ENCODE peak calls at places on chromosomes 16 and 17, in seven cellular contexts. W is activated CD8-positive, alpha-beta memory T cell treated with anti-CD3 and anti-CD28 coated beads for 48 hours; A is D341Med; I is AG10803; K is B cell; F is stimulated activated effector memory CD8-positive, alpha-beta T cell treated with anti-CD3 and anti-CD28 coated beads, Interleukin-12 subunit alpha, Interleukin-12 subunit beta, amount 100 ng/mL, for 72 hours; V is mesendoderm. R is an unnamed sample.

GRCh38 chr16:27400751-27401620 is 988 bp upstream of the IL21R start:
- DNase-seq in K (no peak), I (peak; percentile 63), A (no peak), V (no peak), W (no peak), F (no peak), R (no peak)

GRCh38 chr16:17108596-17108995 is 362.2 kb downstream of the XYLT1 start:
- DNase-seq in V (no peak), A (no peak), F (no peak), W (no peak), K (no peak), I (no peak), R (no peak)

GRCh38 chr16:12927591-12927990 is 26.2 kb downstream of the SHISA9 start:
- DNase-seq in W (no peak), K (no peak), A (no peak), F (no peak), I (no peak), V (no peak), R (no peak)

GRCh38 chr17:48752399-48753288 is 24.1 kb upstream of the HOXB13 start:
- DNase-seq in F (no peak), K (no peak), V (no peak), W (no peak), A (peak; percentile 48), I (peak; percentile 36), R (no peak)

GRCh38 chr16:4011225-4011939 is 104.9 kb downstream of the ADCY9 start:
- DNase-seq in W (no peak), A (no peak), I (no peak), F (no peak), V (peak; percentile 39), K (no peak), R (peak; percentile 35)

GRCh38 chr16:85081765-85082164 is 30.5 kb downstream of the CIBAR2 start:
- DNase-seq in I (no peak), A (no peak), V (no peak), W (no peak), F (no peak), K (no peak), R (peak; percentile 34)

GRCh38 chr16:54780266-54780665 is 150.4 kb upstream of the IRX5 start:
- DNase-seq in A (no peak), K (no peak), V (no peak), F (no peak), W (no peak), I (no peak), R (no peak)

GRCh38 chr16:4407543-4408322 is 8.7 kb downstream of the CORO7 start:
- DNase-seq in V (no peak), A (peak; percentile 12), W (no peak), I (peak; percentile 66), F (no peak), K (no peak), R (no peak)

GRCh38 chr17:79739148-79740062 is 8.7 kb downstream of the ENPP7 start:
- DNase-seq in F (no peak), W (no peak), K (no peak), A (no peak), I (peak; percentile 3), V (no peak), R (no peak)

GRCh38 chr17:3980381-3980975 is 16.2 kb upstream of the ATP2A3 start:
- DNase-seq in K (no peak), V (no peak), F (no peak), W (no peak), I (no peak), A (peak; percentile 5), R (no peak)

GRCh38 chr16:75627856-75628255 is 4.8 kb upstream of the ADAT1 start:
- DNase-seq in K (no peak), F (no peak), W (no peak), I (no peak), A (no peak), V (no peak), R (no peak)

GRCh38 chr16:1740781-1741490 is 30.4 kb downstream of the NME3 start:
- DNase-seq in I (no peak), F (no peak), W (no peak), A (no peak), K (no peak), V (no peak), R (no peak)

GRCh38 chr17:31581022-31581483 is 189.6 kb downstream of the RAB11FIP4 start:
- DNase-seq in A (peak; percentile 47), W (no peak), K (no peak), V (no peak), F (no peak), I (peak; percentile 88), R (no peak)

GRCh38 chr16:85528528-85529387 is 84.4 kb upstream of the GSE1 start:
- DNase-seq in A (no peak), F (no peak), K (no peak), W (no peak), I (no peak), V (no peak), R (peak; percentile 77)

GRCh38 chr17:80989586-80989913 is 2.1 kb upstream of the CHMP6 start:
- DNase-seq in K (no peak), I (no peak), F (no peak), A (peak; percentile 26), V (no peak), W (no peak), R (no peak)

GRCh38 chr16:6725634-6726331 is 606.9 kb upstream of the RBFOX1 start:
- DNase-seq in I (no peak), K (no peak), W (no peak), F (no peak), A (peak; percentile 41), V (peak; percentile 15), R (peak; percentile 86)

GRCh38 chr16:2148714-2149629 is 547 bp downstream of the RAB26 start:
- DNase-seq in V (peak; percentile 36), I (no peak), W (no peak), K (no peak), F (no peak), A (peak; percentile 61), R (peak; percentile 72)

GRCh38 chr16:1533443-1533951 is at the start of gene TMEM204:
- DNase-seq in I (peak; percentile 89), K (no peak), V (peak; percentile 55), A (no peak), F (peak; percentile 65), W (no peak), R (no peak)

GRCh38 chr17:77506371-77506991 is 365.7 kb downstream of the SEC14L1 start:
- DNase-seq in I (no peak), K (no peak), W (no peak), A (peak; percentile 57), V (no peak), F (no peak), R (no peak)

GRCh38 chr17:8740486-8740885 is 4.2 kb downstream of the CCDC42 start:
- DNase-seq in A (no peak), F (peak; percentile 65), I (no peak), W (no peak), V (peak; percentile 74), K (peak; percentile 58), R (peak; percentile 30)

GRCh38 chr17:38620551-38621277 is 15.0 kb upstream of the SRCIN1 start:
- DNase-seq in A (peak; percentile 20), K (no peak), F (no peak), V (no peak), I (no peak), W (no peak), R (no peak)

GRCh38 chr17:33416131-33416530 is 123.0 kb upstream of the ASIC2 start:
- DNase-seq in I (no peak), K (no peak), W (no peak), V (no peak), F (no peak), A (no peak), R (no peak)

GRCh38 chr17:82458130-82458884 is at the start of gene NARF:
- DNase-seq in I (peak; percentile 99), W (peak; percentile 89), F (peak; percentile 97), V (peak; percentile 99), A (peak; percentile 100), K (peak; percentile 98), R (peak; percentile 100)

GRCh38 chr16:1557074-1557473 is 23.6 kb downstream of the TMEM204 start:
- DNase-seq in K (no peak), F (no peak), A (no peak), V (no peak), I (no peak), W (no peak), R (no peak)

GRCh38 chr16:53131050-53131362 is 76.2 kb downstream of the CHD9 start:
- DNase-seq in W (no peak), A (no peak), K (no peak), V (no peak), F (no peak), I (no peak), R (peak; percentile 68)